ENCODE peak calls at places on chromosome 9, in five cellular contexts. X is psoas muscle, F is gastrocnemius medialis, Z is astrocyte of the cerebellum, M is dorsolateral prefrontal cortex. Q is an unnamed sample.

GRCh38 chr9:112278152-112278551 is 55.3 kb downstream of the PTBP3 start:
- DNase-seq in Z (no peak), M (no peak), F (no peak), X (no peak), Q (no peak)

GRCh38 chr9:107755267-107755666 is 265.7 kb upstream of the KLF4 start:
- DNase-seq in F (no peak), Z (no peak), X (no peak), M (no peak), Q (peak)

GRCh38 chr9:105698348-105698747 is 4.0 kb downstream of the TMEM38B start:
- DNase-seq in F (no peak), X (no peak), M (no peak), Z (no peak), Q (no peak)

GRCh38 chr9:95105519-95106287 is 211.8 kb downstream of the FANCC start:
- DNase-seq in X (no peak), Z (no peak), M (no peak), F (no peak), Q (no peak)

GRCh38 chr9:91536211-91536691 is 112.6 kb upstream of the NFIL3 start:
- DNase-seq in M (no peak), X (no peak), Z (no peak), F (no peak), Q (no peak)

GRCh38 chr9:35606138-35606504 is 1.1 kb downstream of the TESK1 start:
- DNase-seq in M (no peak), F (no peak), X (no peak), Z (no peak), Q (no peak)

GRCh38 chr9:89749500-89750116 is 144.8 kb downstream of the GADD45G start:
- DNase-seq in X (no peak), F (no peak), Z (no peak), M (no peak), Q (no peak)

GRCh38 chr9:104900871-104901270 is 27.1 kb downstream of the ABCA1 start:
- DNase-seq in X (no peak), F (no peak), M (no peak), Z (no peak), Q (no peak)

GRCh38 chr9:38419216-38419615 is 5.0 kb downstream of the IGFBPL1 start:
- DNase-seq in X (no peak), F (no peak), M (no peak), Z (no peak), Q (no peak)

GRCh38 chr9:131190191-131190590 is 64.8 kb downstream of the NUP214 start:
- DNase-seq in Z (no peak), M (no peak), X (no peak), F (no peak), Q (no peak)

GRCh38 chr9:83521017-83521810 is 17.0 kb downstream of the FRMD3 start:
- DNase-seq in M (no peak), X (no peak), F (no peak), Z (no peak), Q (no peak)

GRCh38 chr9:90975666-90976538 is 174.3 kb downstream of the SYK start:
- DNase-seq in F (no peak), X (no peak), Z (no peak), M (no peak), Q (no peak)

GRCh38 chr9:112445196-112445595 is 41.4 kb upstream of the KIAA1958 start:
- DNase-seq in X (no peak), Z (no peak), M (no peak), F (no peak), Q (no peak)

GRCh38 chr9:1954238-1954637 is 60.9 kb upstream of the SMARCA2 start:
- DNase-seq in X (no peak), M (no peak), F (no peak), Z (no peak), Q (no peak)

DNA sequence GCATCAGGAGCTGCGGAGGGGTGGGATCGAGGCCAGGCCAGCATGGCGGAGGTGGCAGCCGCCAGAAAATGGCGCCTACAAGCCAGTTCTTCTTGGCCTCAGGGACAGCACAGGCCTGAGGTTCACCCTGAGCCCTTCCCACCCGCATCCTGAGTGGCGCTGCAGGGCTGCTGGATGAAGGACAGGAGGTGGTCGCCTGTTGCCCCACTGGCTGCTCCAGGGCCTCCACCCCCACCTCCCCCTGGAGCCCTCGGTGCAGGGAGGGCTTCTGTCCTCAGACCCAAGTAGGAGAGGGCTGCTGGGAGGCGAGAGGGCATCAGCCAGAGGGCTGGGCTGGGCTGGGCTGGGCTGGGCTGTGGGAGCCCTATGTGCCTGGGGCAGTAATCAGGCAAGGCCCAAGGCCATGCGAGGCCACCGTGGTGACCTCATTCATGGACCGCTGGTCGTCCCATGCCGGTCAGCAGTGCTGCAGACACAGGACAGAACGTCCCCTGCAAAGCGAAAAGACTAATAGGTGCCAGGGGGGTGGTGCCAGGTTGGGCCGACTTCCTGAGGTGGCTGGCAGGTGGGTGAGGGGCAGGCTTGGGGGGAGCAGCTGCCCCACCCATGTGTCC is 13.8 kb downstream of the GPSM1 start:
- DNase-seq in X (no peak), M (no peak), F (no peak), Z (no peak), Q (no peak)
- TF ChIP-seq CTCF in X (no peak), M (no peak), F (no peak), Z (no peak), Q (no peak)

DNA sequence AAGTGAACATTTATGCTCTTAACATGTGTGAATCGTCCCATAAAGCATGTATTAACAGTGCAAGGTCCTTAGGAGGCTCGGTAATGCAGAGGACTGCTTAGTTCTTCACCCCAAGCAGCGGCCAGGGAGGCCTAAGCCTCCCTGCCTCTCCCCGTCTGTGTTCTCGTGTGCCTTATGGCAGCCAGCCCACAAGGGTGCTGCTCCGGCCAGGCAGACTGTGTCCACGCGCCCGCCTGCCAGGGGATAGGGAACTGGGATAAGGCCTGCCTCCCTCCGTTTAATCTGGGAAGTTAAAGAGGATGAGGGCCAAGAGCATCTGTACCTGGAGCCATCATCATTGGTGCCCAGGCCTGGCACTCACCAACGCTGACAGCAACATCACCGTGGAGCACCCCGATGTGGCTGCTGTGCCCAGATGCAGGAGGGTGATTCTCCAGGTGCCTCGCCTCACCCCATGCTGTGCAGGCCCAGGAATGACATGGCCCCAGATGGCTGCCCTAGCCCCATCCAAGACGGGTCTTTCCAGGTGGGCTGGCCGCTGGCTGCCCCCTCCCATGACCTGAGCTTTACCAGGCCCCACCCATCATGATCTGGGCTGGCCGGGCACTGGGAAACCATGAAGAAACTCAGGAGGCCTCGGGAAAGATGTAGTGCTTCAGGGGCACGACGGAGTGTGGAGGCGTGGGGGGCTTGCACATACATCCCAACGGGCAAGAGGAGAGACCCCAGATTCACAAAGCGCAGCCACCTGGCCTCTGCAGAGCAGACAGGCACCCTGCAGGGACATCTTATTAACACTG is 35.6 kb upstream of the SUSD3 start:
- DNase-seq in X (no peak), F (no peak), M (no peak), Z (no peak), Q (no peak)
- TF ChIP-seq CTCF in X (no peak), F (no peak), M (no peak), Z (no peak), Q (no peak)

GRCh38 chr9:129719135-129719534 is 33.7 kb downstream of the PTGES start:
- DNase-seq in F (no peak), M (no peak), Z (no peak), X (no peak), Q (no peak)
- TF ChIP-seq CTCF in F (no peak), M (no peak), Z (peak), X (no peak), Q (no peak)

GRCh38 chr9:81465468-81466002 is 223.8 kb downstream of the TLE1 start:
- DNase-seq in M (no peak), Z (no peak), F (peak), X (no peak), Q (no peak)
- TF ChIP-seq CTCF in M (no peak), Z (peak), F (peak), X (peak), Q (no peak)

GRCh38 chr9:133485531-133486260 is 6.8 kb upstream of the SLC2A6 start:
- DNase-seq in M (no peak), X (no peak), F (no peak), Z (no peak), Q (no peak)
- TF ChIP-seq CTCF in M (no peak), X (no peak), F (no peak), Z (no peak), Q (no peak)

GRCh38 chr9:98031935-98032334 is 24.6 kb upstream of the NANS start:
- DNase-seq in Z (no peak), M (no peak), X (no peak), F (no peak), Q (no peak)

GRCh38 chr9:98037362-98037761 is 19.2 kb upstream of the NANS start:
- DNase-seq in F (peak), Z (no peak), X (peak), M (peak), Q (no peak)

GRCh38 chr9:98031169-98031568 is 25.4 kb upstream of the NANS start:
- DNase-seq in M (no peak), X (no peak), F (no peak), Z (no peak), Q (no peak)

GRCh38 chr9:98038958-98039357 is 17.6 kb upstream of the NANS start:
- DNase-seq in F (no peak), Z (no peak), M (no peak), X (no peak), Q (no peak)

GRCh38 chr9:98034593-98035546 is 21.7 kb upstream of the NANS start:
- DNase-seq in X (peak), Z (peak), M (peak), F (peak), Q (no peak)
- TF ChIP-seq CTCF in X (peak), Z (peak), M (peak), F (peak), Q (peak)

DNA sequence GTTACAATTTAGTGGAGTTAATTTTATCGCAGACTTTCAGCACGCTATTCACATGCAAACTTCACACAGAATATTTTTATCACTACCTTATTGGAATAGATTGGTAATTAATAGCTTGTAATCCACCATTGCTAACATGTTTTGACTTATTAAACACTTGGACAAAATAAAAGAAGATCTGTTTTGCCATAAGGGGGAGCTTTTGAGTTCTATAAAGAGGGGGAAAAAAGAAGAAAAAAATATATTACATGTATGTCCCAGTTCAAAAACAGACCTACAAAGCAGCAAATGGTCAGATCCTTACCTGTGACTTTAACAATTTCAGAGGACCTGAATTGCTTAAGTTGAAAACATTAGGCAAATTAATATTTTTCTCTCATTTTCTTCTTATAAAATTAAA is 1.2 kb upstream of the PAPPA start:
- DNase-seq in X (no peak), M (no peak), Z (no peak), F (no peak), Q (no peak)
- TF ChIP-seq CTCF in X (peak), M (peak), Z (no peak), F (no peak), Q (no peak)

GRCh38 chr9:99821187-99822095 is at the start of gene NR4A3:
- DNase-seq in F (peak), Z (peak), X (peak), M (peak), Q (peak)
- TF ChIP-seq CTCF in F (peak), Z (peak), X (peak), M (peak), Q (peak)

GRCh38 chr9:37410969-37411785 is 11.3 kb upstream of the GRHPR start:
- DNase-seq in M (no peak), F (no peak), X (no peak), Z (no peak), Q (no peak)
- TF ChIP-seq CTCF in M (no peak), F (no peak), X (no peak), Z (peak), Q (peak)

DNA sequence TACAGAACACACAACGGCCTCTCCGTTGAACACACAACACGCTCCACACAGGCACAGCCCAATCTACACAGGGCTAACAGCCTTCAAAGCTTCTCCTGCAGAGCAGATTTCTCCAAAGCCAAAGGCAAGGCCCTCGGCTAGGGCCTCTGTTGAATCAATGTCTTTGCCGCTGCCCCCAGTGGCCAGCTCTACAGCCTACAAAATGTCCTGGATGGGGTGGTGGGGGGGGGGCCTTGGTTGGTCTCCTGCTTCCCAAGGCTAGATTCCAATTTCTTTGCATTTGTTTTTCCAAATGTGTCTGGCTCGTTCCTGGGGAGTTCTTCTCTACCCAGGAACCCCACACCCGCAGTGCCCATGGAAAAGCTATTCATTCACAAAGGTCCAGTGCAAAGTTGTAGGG is 167.2 kb downstream of the PAX5 start:
- DNase-seq in M (no peak), X (no peak), Z (no peak), F (no peak), Q (no peak)
- TF ChIP-seq CTCF in M (no peak), X (no peak), Z (peak), F (no peak), Q (no peak)